ENCODE peak calls at places on chromosomes 12 and 14, in nine cellular contexts. One of them, this sample, is unnamed.
A peak's percentile ranks its signal among the peaks of the same experiment; 100 is the strongest.

GRCh38 chr14:60094306-60094897 is 2.7 kb downstream of the PCNX4 start:
- DNase-seq in nephron progenitor cell: peak; percentile 6
- DNase-seq in A549: peak; percentile 16
- DNase-seq in activated T-helper 1 cell treated with anti-CD3 and anti-CD28 coated beads, Interleukin-2, amount 50 U/mL, for 16 hours: no peak
- DNase-seq in stimulated activated CD4-positive, alpha-beta T cell treated with anti-CD3 and anti-CD28 coated beads, Interleukin-1b, Interleukin-23, amount 100 ng/mL, for 24 hours: no peak
- DNase-seq in heart right ventricle: peak; percentile 13
- DNase-seq in IMR-90: peak; percentile 70
- DNase-seq in NCI-H774: no peak
- DNase-seq in NCI-H510A treated with DMSO at 0.1 percent for 48 hours: no peak
- DNase-seq in this sample: peak; percentile 90

GRCh38 chr14:25908707-25909106 is 689.1 kb downstream of the NOVA1 start:
- DNase-seq in nephron progenitor cell: no peak
- DNase-seq in A549: no peak
- DNase-seq in activated T-helper 1 cell treated with anti-CD3 and anti-CD28 coated beads, Interleukin-2, amount 50 U/mL, for 16 hours: no peak
- DNase-seq in stimulated activated CD4-positive, alpha-beta T cell treated with anti-CD3 and anti-CD28 coated beads, Interleukin-1b, Interleukin-23, amount 100 ng/mL, for 24 hours: no peak
- DNase-seq in heart right ventricle: no peak
- DNase-seq in IMR-90: no peak
- DNase-seq in NCI-H774: no peak
- DNase-seq in NCI-H510A treated with DMSO at 0.1 percent for 48 hours: no peak
- DNase-seq in this sample: no peak

GRCh38 chr14:89657014-89657413 is 240.0 kb upstream of the FOXN3 start:
- DNase-seq in nephron progenitor cell: no peak
- DNase-seq in A549: no peak
- DNase-seq in activated T-helper 1 cell treated with anti-CD3 and anti-CD28 coated beads, Interleukin-2, amount 50 U/mL, for 16 hours: no peak
- DNase-seq in stimulated activated CD4-positive, alpha-beta T cell treated with anti-CD3 and anti-CD28 coated beads, Interleukin-1b, Interleukin-23, amount 100 ng/mL, for 24 hours: no peak
- DNase-seq in heart right ventricle: no peak
- DNase-seq in IMR-90: no peak
- DNase-seq in NCI-H774: no peak
- DNase-seq in NCI-H510A treated with DMSO at 0.1 percent for 48 hours: no peak
- DNase-seq in this sample: no peak

GRCh38 chr12:4178424-4179184 is 95.0 kb upstream of the CCND2 start:
- DNase-seq in nephron progenitor cell: no peak
- DNase-seq in A549: no peak
- DNase-seq in activated T-helper 1 cell treated with anti-CD3 and anti-CD28 coated beads, Interleukin-2, amount 50 U/mL, for 16 hours: no peak
- DNase-seq in stimulated activated CD4-positive, alpha-beta T cell treated with anti-CD3 and anti-CD28 coated beads, Interleukin-1b, Interleukin-23, amount 100 ng/mL, for 24 hours: no peak
- DNase-seq in heart right ventricle: no peak
- DNase-seq in IMR-90: no peak
- DNase-seq in NCI-H774: no peak
- DNase-seq in NCI-H510A treated with DMSO at 0.1 percent for 48 hours: no peak
- DNase-seq in this sample: peak; percentile 13

GRCh38 chr14:89773151-89773550 is 181.4 kb downstream of the EFCAB11 start:
- DNase-seq in nephron progenitor cell: no peak
- DNase-seq in A549: no peak
- DNase-seq in activated T-helper 1 cell treated with anti-CD3 and anti-CD28 coated beads, Interleukin-2, amount 50 U/mL, for 16 hours: no peak
- DNase-seq in stimulated activated CD4-positive, alpha-beta T cell treated with anti-CD3 and anti-CD28 coated beads, Interleukin-1b, Interleukin-23, amount 100 ng/mL, for 24 hours: no peak
- DNase-seq in heart right ventricle: no peak
- DNase-seq in IMR-90: no peak
- DNase-seq in NCI-H774: no peak
- DNase-seq in NCI-H510A treated with DMSO at 0.1 percent for 48 hours: peak; percentile 60
- DNase-seq in this sample: no peak

GRCh38 chr12:30278401-30278800 is 417.3 kb downstream of the IPO8 start:
- DNase-seq in nephron progenitor cell: no peak
- DNase-seq in A549: no peak
- DNase-seq in activated T-helper 1 cell treated with anti-CD3 and anti-CD28 coated beads, Interleukin-2, amount 50 U/mL, for 16 hours: no peak
- DNase-seq in stimulated activated CD4-positive, alpha-beta T cell treated with anti-CD3 and anti-CD28 coated beads, Interleukin-1b, Interleukin-23, amount 100 ng/mL, for 24 hours: no peak
- DNase-seq in heart right ventricle: no peak
- DNase-seq in IMR-90: no peak
- DNase-seq in NCI-H774: no peak
- DNase-seq in NCI-H510A treated with DMSO at 0.1 percent for 48 hours: no peak
- DNase-seq in this sample: no peak

GRCh38 chr12:20367731-20368652 is at the start of gene PDE3A:
- DNase-seq in nephron progenitor cell: peak; percentile 75
- DNase-seq in A549: peak; percentile 79
- DNase-seq in activated T-helper 1 cell treated with anti-CD3 and anti-CD28 coated beads, Interleukin-2, amount 50 U/mL, for 16 hours: no peak
- DNase-seq in stimulated activated CD4-positive, alpha-beta T cell treated with anti-CD3 and anti-CD28 coated beads, Interleukin-1b, Interleukin-23, amount 100 ng/mL, for 24 hours: no peak
- DNase-seq in heart right ventricle: peak; percentile 74
- DNase-seq in IMR-90: peak; percentile 73
- DNase-seq in NCI-H774: no peak
- DNase-seq in NCI-H510A treated with DMSO at 0.1 percent for 48 hours: peak; percentile 10
- DNase-seq in this sample: peak; percentile 57

GRCh38 chr14:22483863-22484593 is 105.0 kb downstream of the DAD1 start:
- DNase-seq in nephron progenitor cell: no peak
- DNase-seq in A549: no peak
- DNase-seq in activated T-helper 1 cell treated with anti-CD3 and anti-CD28 coated beads, Interleukin-2, amount 50 U/mL, for 16 hours: no peak
- DNase-seq in stimulated activated CD4-positive, alpha-beta T cell treated with anti-CD3 and anti-CD28 coated beads, Interleukin-1b, Interleukin-23, amount 100 ng/mL, for 24 hours: no peak
- DNase-seq in heart right ventricle: no peak
- DNase-seq in IMR-90: no peak
- DNase-seq in NCI-H774: no peak
- DNase-seq in NCI-H510A treated with DMSO at 0.1 percent for 48 hours: no peak
- DNase-seq in this sample: no peak

GRCh38 chr12:84741727-84742126 is 170.9 kb downstream of the SLC6A15 start:
- DNase-seq in nephron progenitor cell: no peak
- DNase-seq in A549: no peak
- DNase-seq in activated T-helper 1 cell treated with anti-CD3 and anti-CD28 coated beads, Interleukin-2, amount 50 U/mL, for 16 hours: no peak
- DNase-seq in stimulated activated CD4-positive, alpha-beta T cell treated with anti-CD3 and anti-CD28 coated beads, Interleukin-1b, Interleukin-23, amount 100 ng/mL, for 24 hours: no peak
- DNase-seq in heart right ventricle: no peak
- DNase-seq in IMR-90: no peak
- DNase-seq in NCI-H774: no peak
- DNase-seq in NCI-H510A treated with DMSO at 0.1 percent for 48 hours: no peak
- DNase-seq in this sample: no peak

GRCh38 chr12:51921017-51921725 is 13.9 kb downstream of the ACVRL1 start:
- DNase-seq in nephron progenitor cell: peak; percentile 65
- DNase-seq in A549: no peak
- DNase-seq in activated T-helper 1 cell treated with anti-CD3 and anti-CD28 coated beads, Interleukin-2, amount 50 U/mL, for 16 hours: no peak
- DNase-seq in stimulated activated CD4-positive, alpha-beta T cell treated with anti-CD3 and anti-CD28 coated beads, Interleukin-1b, Interleukin-23, amount 100 ng/mL, for 24 hours: no peak
- DNase-seq in heart right ventricle: no peak
- DNase-seq in IMR-90: no peak
- DNase-seq in NCI-H774: no peak
- DNase-seq in NCI-H510A treated with DMSO at 0.1 percent for 48 hours: no peak
- DNase-seq in this sample: no peak

GRCh38 chr12:31035944-31036665 is 37.6 kb upstream of the DDX11 start:
- DNase-seq in nephron progenitor cell: no peak
- DNase-seq in A549: no peak
- DNase-seq in activated T-helper 1 cell treated with anti-CD3 and anti-CD28 coated beads, Interleukin-2, amount 50 U/mL, for 16 hours: no peak
- DNase-seq in stimulated activated CD4-positive, alpha-beta T cell treated with anti-CD3 and anti-CD28 coated beads, Interleukin-1b, Interleukin-23, amount 100 ng/mL, for 24 hours: no peak
- DNase-seq in heart right ventricle: no peak
- DNase-seq in IMR-90: peak; percentile 18
- DNase-seq in NCI-H774: no peak
- DNase-seq in NCI-H510A treated with DMSO at 0.1 percent for 48 hours: no peak
- DNase-seq in this sample: peak; percentile 22

GRCh38 chr14:71071042-71071441 is 163.8 kb downstream of the PCNX1 start:
- DNase-seq in nephron progenitor cell: no peak
- DNase-seq in A549: no peak
- DNase-seq in activated T-helper 1 cell treated with anti-CD3 and anti-CD28 coated beads, Interleukin-2, amount 50 U/mL, for 16 hours: no peak
- DNase-seq in stimulated activated CD4-positive, alpha-beta T cell treated with anti-CD3 and anti-CD28 coated beads, Interleukin-1b, Interleukin-23, amount 100 ng/mL, for 24 hours: no peak
- DNase-seq in heart right ventricle: no peak
- DNase-seq in IMR-90: no peak
- DNase-seq in NCI-H774: no peak
- DNase-seq in NCI-H510A treated with DMSO at 0.1 percent for 48 hours: no peak
- DNase-seq in this sample: no peak

GRCh38 chr14:100416921-100417451 is 93.8 kb downstream of the SLC25A47 start:
- DNase-seq in nephron progenitor cell: no peak
- DNase-seq in A549: peak; percentile 57
- DNase-seq in activated T-helper 1 cell treated with anti-CD3 and anti-CD28 coated beads, Interleukin-2, amount 50 U/mL, for 16 hours: no peak
- DNase-seq in stimulated activated CD4-positive, alpha-beta T cell treated with anti-CD3 and anti-CD28 coated beads, Interleukin-1b, Interleukin-23, amount 100 ng/mL, for 24 hours: no peak
- DNase-seq in heart right ventricle: no peak
- DNase-seq in IMR-90: peak; percentile 83
- DNase-seq in NCI-H774: no peak
- DNase-seq in NCI-H510A treated with DMSO at 0.1 percent for 48 hours: no peak
- DNase-seq in this sample: peak; percentile 94

GRCh38 chr12:64059685-64060084 is 162.4 kb downstream of the KICS2 start:
- DNase-seq in nephron progenitor cell: no peak
- DNase-seq in A549: no peak
- DNase-seq in activated T-helper 1 cell treated with anti-CD3 and anti-CD28 coated beads, Interleukin-2, amount 50 U/mL, for 16 hours: no peak
- DNase-seq in stimulated activated CD4-positive, alpha-beta T cell treated with anti-CD3 and anti-CD28 coated beads, Interleukin-1b, Interleukin-23, amount 100 ng/mL, for 24 hours: no peak
- DNase-seq in heart right ventricle: no peak
- DNase-seq in IMR-90: no peak
- DNase-seq in NCI-H774: no peak
- DNase-seq in NCI-H510A treated with DMSO at 0.1 percent for 48 hours: no peak
- DNase-seq in this sample: peak; percentile 10

GRCh38 chr14:105471823-105472495 is 2.7 kb upstream of the CRIP2 start:
- DNase-seq in nephron progenitor cell: no peak
- DNase-seq in A549: no peak
- DNase-seq in activated T-helper 1 cell treated with anti-CD3 and anti-CD28 coated beads, Interleukin-2, amount 50 U/mL, for 16 hours: no peak
- DNase-seq in stimulated activated CD4-positive, alpha-beta T cell treated with anti-CD3 and anti-CD28 coated beads, Interleukin-1b, Interleukin-23, amount 100 ng/mL, for 24 hours: no peak
- DNase-seq in heart right ventricle: peak; percentile 68
- DNase-seq in IMR-90: no peak
- DNase-seq in NCI-H774: no peak
- DNase-seq in NCI-H510A treated with DMSO at 0.1 percent for 48 hours: no peak
- DNase-seq in this sample: no peak

GRCh38 chr14:36996133-36996856 is 176.1 kb downstream of the SLC25A21 start:
- DNase-seq in nephron progenitor cell: no peak
- DNase-seq in A549: peak; percentile 59
- DNase-seq in activated T-helper 1 cell treated with anti-CD3 and anti-CD28 coated beads, Interleukin-2, amount 50 U/mL, for 16 hours: no peak
- DNase-seq in stimulated activated CD4-positive, alpha-beta T cell treated with anti-CD3 and anti-CD28 coated beads, Interleukin-1b, Interleukin-23, amount 100 ng/mL, for 24 hours: no peak
- DNase-seq in heart right ventricle: no peak
- DNase-seq in IMR-90: peak; percentile 68
- DNase-seq in NCI-H774: no peak
- DNase-seq in NCI-H510A treated with DMSO at 0.1 percent for 48 hours: no peak
- DNase-seq in this sample: peak; percentile 67

GRCh38 chr14:22432348-22432976 is 156.6 kb downstream of the DAD1 start:
- DNase-seq in nephron progenitor cell: no peak
- DNase-seq in A549: peak; percentile 77
- DNase-seq in activated T-helper 1 cell treated with anti-CD3 and anti-CD28 coated beads, Interleukin-2, amount 50 U/mL, for 16 hours: no peak
- DNase-seq in stimulated activated CD4-positive, alpha-beta T cell treated with anti-CD3 and anti-CD28 coated beads, Interleukin-1b, Interleukin-23, amount 100 ng/mL, for 24 hours: no peak
- DNase-seq in heart right ventricle: peak; percentile 66
- DNase-seq in IMR-90: peak; percentile 84
- DNase-seq in NCI-H774: no peak
- DNase-seq in NCI-H510A treated with DMSO at 0.1 percent for 48 hours: no peak
- DNase-seq in this sample: peak; percentile 82

GRCh38 chr14:61438860-61439765 is 117.7 kb downstream of the PRKCH start:
- DNase-seq in nephron progenitor cell: no peak
- DNase-seq in A549: peak; percentile 76
- DNase-seq in activated T-helper 1 cell treated with anti-CD3 and anti-CD28 coated beads, Interleukin-2, amount 50 U/mL, for 16 hours: no peak
- DNase-seq in stimulated activated CD4-positive, alpha-beta T cell treated with anti-CD3 and anti-CD28 coated beads, Interleukin-1b, Interleukin-23, amount 100 ng/mL, for 24 hours: no peak
- DNase-seq in heart right ventricle: peak; percentile 45
- DNase-seq in IMR-90: peak; percentile 57
- DNase-seq in NCI-H774: no peak
- DNase-seq in NCI-H510A treated with DMSO at 0.1 percent for 48 hours: no peak
- DNase-seq in this sample: peak; percentile 8

GRCh38 chr12:116950628-116951325 is 40.0 kb downstream of the FBXW8 start:
- DNase-seq in nephron progenitor cell: no peak
- DNase-seq in A549: no peak
- DNase-seq in activated T-helper 1 cell treated with anti-CD3 and anti-CD28 coated beads, Interleukin-2, amount 50 U/mL, for 16 hours: no peak
- DNase-seq in stimulated activated CD4-positive, alpha-beta T cell treated with anti-CD3 and anti-CD28 coated beads, Interleukin-1b, Interleukin-23, amount 100 ng/mL, for 24 hours: no peak
- DNase-seq in heart right ventricle: no peak
- DNase-seq in IMR-90: no peak
- DNase-seq in NCI-H774: no peak
- DNase-seq in NCI-H510A treated with DMSO at 0.1 percent for 48 hours: no peak
- DNase-seq in this sample: no peak

GRCh38 chr14:100900837-100901390 is 2.6 kb downstream of the RTL1 start:
- DNase-seq in nephron progenitor cell: peak; percentile 78
- DNase-seq in A549: peak; percentile 54
- DNase-seq in activated T-helper 1 cell treated with anti-CD3 and anti-CD28 coated beads, Interleukin-2, amount 50 U/mL, for 16 hours: no peak
- DNase-seq in stimulated activated CD4-positive, alpha-beta T cell treated with anti-CD3 and anti-CD28 coated beads, Interleukin-1b, Interleukin-23, amount 100 ng/mL, for 24 hours: no peak
- DNase-seq in heart right ventricle: no peak
- DNase-seq in IMR-90: no peak
- DNase-seq in NCI-H774: peak; percentile 1
- DNase-seq in NCI-H510A treated with DMSO at 0.1 percent for 48 hours: peak; percentile 86
- DNase-seq in this sample: no peak

GRCh38 chr12:6708968-6709394 is 8.4 kb upstream of the PIANP start:
- DNase-seq in nephron progenitor cell: no peak
- DNase-seq in A549: no peak
- DNase-seq in activated T-helper 1 cell treated with anti-CD3 and anti-CD28 coated beads, Interleukin-2, amount 50 U/mL, for 16 hours: no peak
- DNase-seq in stimulated activated CD4-positive, alpha-beta T cell treated with anti-CD3 and anti-CD28 coated beads, Interleukin-1b, Interleukin-23, amount 100 ng/mL, for 24 hours: no peak
- DNase-seq in heart right ventricle: no peak
- DNase-seq in IMR-90: no peak
- DNase-seq in NCI-H774: no peak
- DNase-seq in NCI-H510A treated with DMSO at 0.1 percent for 48 hours: no peak
- DNase-seq in this sample: no peak

GRCh38 chr12:126588586-126589249 is 1523.5 kb downstream of the AACS start:
- DNase-seq in nephron progenitor cell: no peak
- DNase-seq in A549: no peak
- DNase-seq in activated T-helper 1 cell treated with anti-CD3 and anti-CD28 coated beads, Interleukin-2, amount 50 U/mL, for 16 hours: no peak
- DNase-seq in stimulated activated CD4-positive, alpha-beta T cell treated with anti-CD3 and anti-CD28 coated beads, Interleukin-1b, Interleukin-23, amount 100 ng/mL, for 24 hours: peak; percentile 14
- DNase-seq in heart right ventricle: no peak
- DNase-seq in IMR-90: no peak
- DNase-seq in NCI-H774: no peak
- DNase-seq in NCI-H510A treated with DMSO at 0.1 percent for 48 hours: no peak
- DNase-seq in this sample: no peak

GRCh38 chr12:71439613-71440392 is at the start of gene LGR5:
- DNase-seq in nephron progenitor cell: peak; percentile 83
- DNase-seq in A549: peak; percentile 18
- DNase-seq in activated T-helper 1 cell treated with anti-CD3 and anti-CD28 coated beads, Interleukin-2, amount 50 U/mL, for 16 hours: no peak
- DNase-seq in stimulated activated CD4-positive, alpha-beta T cell treated with anti-CD3 and anti-CD28 coated beads, Interleukin-1b, Interleukin-23, amount 100 ng/mL, for 24 hours: no peak
- DNase-seq in heart right ventricle: no peak
- DNase-seq in IMR-90: peak; percentile 7
- DNase-seq in NCI-H774: peak; percentile 88
- DNase-seq in NCI-H510A treated with DMSO at 0.1 percent for 48 hours: peak; percentile 33
- DNase-seq in this sample: peak; percentile 31

GRCh38 chr12:29901585-29901984 is 117.8 kb upstream of the TMTC1 start:
- DNase-seq in nephron progenitor cell: no peak
- DNase-seq in A549: no peak
- DNase-seq in activated T-helper 1 cell treated with anti-CD3 and anti-CD28 coated beads, Interleukin-2, amount 50 U/mL, for 16 hours: no peak
- DNase-seq in stimulated activated CD4-positive, alpha-beta T cell treated with anti-CD3 and anti-CD28 coated beads, Interleukin-1b, Interleukin-23, amount 100 ng/mL, for 24 hours: no peak
- DNase-seq in heart right ventricle: no peak
- DNase-seq in IMR-90: no peak
- DNase-seq in NCI-H774: no peak
- DNase-seq in NCI-H510A treated with DMSO at 0.1 percent for 48 hours: no peak
- DNase-seq in this sample: no peak

GRCh38 chr14:53174918-53175317 is 21.8 kb upstream of the DDHD1 start:
- DNase-seq in nephron progenitor cell: no peak
- DNase-seq in A549: no peak
- DNase-seq in activated T-helper 1 cell treated with anti-CD3 and anti-CD28 coated beads, Interleukin-2, amount 50 U/mL, for 16 hours: no peak
- DNase-seq in stimulated activated CD4-positive, alpha-beta T cell treated with anti-CD3 and anti-CD28 coated beads, Interleukin-1b, Interleukin-23, amount 100 ng/mL, for 24 hours: no peak
- DNase-seq in heart right ventricle: no peak
- DNase-seq in IMR-90: no peak
- DNase-seq in NCI-H774: no peak
- DNase-seq in NCI-H510A treated with DMSO at 0.1 percent for 48 hours: no peak
- DNase-seq in this sample: no peak

GRCh38 chr12:127559349-127560040 is 707.5 kb upstream of the TMEM132C start:
- DNase-seq in nephron progenitor cell: peak; percentile 29
- DNase-seq in A549: peak; percentile 54
- DNase-seq in activated T-helper 1 cell treated with anti-CD3 and anti-CD28 coated beads, Interleukin-2, amount 50 U/mL, for 16 hours: no peak
- DNase-seq in stimulated activated CD4-positive, alpha-beta T cell treated with anti-CD3 and anti-CD28 coated beads, Interleukin-1b, Interleukin-23, amount 100 ng/mL, for 24 hours: peak; percentile 45
- DNase-seq in heart right ventricle: peak; percentile 51
- DNase-seq in IMR-90: peak; percentile 94
- DNase-seq in NCI-H774: peak; percentile 99
- DNase-seq in NCI-H510A treated with DMSO at 0.1 percent for 48 hours: peak; percentile 99
- DNase-seq in this sample: peak; percentile 98

GRCh38 chr12:75011120-75011519 is 198.5 kb downstream of the KCNC2 start:
- DNase-seq in nephron progenitor cell: peak; percentile 16
- DNase-seq in A549: no peak
- DNase-seq in activated T-helper 1 cell treated with anti-CD3 and anti-CD28 coated beads, Interleukin-2, amount 50 U/mL, for 16 hours: no peak
- DNase-seq in stimulated activated CD4-positive, alpha-beta T cell treated with anti-CD3 and anti-CD28 coated beads, Interleukin-1b, Interleukin-23, amount 100 ng/mL, for 24 hours: no peak
- DNase-seq in heart right ventricle: no peak
- DNase-seq in IMR-90: no peak
- DNase-seq in NCI-H774: no peak
- DNase-seq in NCI-H510A treated with DMSO at 0.1 percent for 48 hours: no peak
- DNase-seq in this sample: peak; percentile 30

GRCh38 chr14:102777711-102778615 is 714 bp downstream of the TRAF3 start:
- DNase-seq in nephron progenitor cell: peak; percentile 41
- DNase-seq in A549: no peak
- DNase-seq in activated T-helper 1 cell treated with anti-CD3 and anti-CD28 coated beads, Interleukin-2, amount 50 U/mL, for 16 hours: no peak
- DNase-seq in stimulated activated CD4-positive, alpha-beta T cell treated with anti-CD3 and anti-CD28 coated beads, Interleukin-1b, Interleukin-23, amount 100 ng/mL, for 24 hours: no peak
- DNase-seq in heart right ventricle: no peak
- DNase-seq in IMR-90: peak; percentile 47
- DNase-seq in NCI-H774: no peak
- DNase-seq in NCI-H510A treated with DMSO at 0.1 percent for 48 hours: peak; percentile 15
- DNase-seq in this sample: peak; percentile 36

GRCh38 chr12:42760550-42760949 is 171.0 kb upstream of the PRICKLE1 start:
- DNase-seq in nephron progenitor cell: no peak
- DNase-seq in A549: no peak
- DNase-seq in activated T-helper 1 cell treated with anti-CD3 and anti-CD28 coated beads, Interleukin-2, amount 50 U/mL, for 16 hours: no peak
- DNase-seq in stimulated activated CD4-positive, alpha-beta T cell treated with anti-CD3 and anti-CD28 coated beads, Interleukin-1b, Interleukin-23, amount 100 ng/mL, for 24 hours: no peak
- DNase-seq in heart right ventricle: no peak
- DNase-seq in IMR-90: no peak
- DNase-seq in NCI-H774: no peak
- DNase-seq in NCI-H510A treated with DMSO at 0.1 percent for 48 hours: no peak
- DNase-seq in this sample: no peak

GRCh38 chr12:105765053-105766019 is 373.4 kb downstream of the NUAK1 start:
- DNase-seq in nephron progenitor cell: no peak
- DNase-seq in A549: no peak
- DNase-seq in activated T-helper 1 cell treated with anti-CD3 and anti-CD28 coated beads, Interleukin-2, amount 50 U/mL, for 16 hours: no peak
- DNase-seq in stimulated activated CD4-positive, alpha-beta T cell treated with anti-CD3 and anti-CD28 coated beads, Interleukin-1b, Interleukin-23, amount 100 ng/mL, for 24 hours: no peak
- DNase-seq in heart right ventricle: no peak
- DNase-seq in IMR-90: no peak
- DNase-seq in NCI-H774: no peak
- DNase-seq in NCI-H510A treated with DMSO at 0.1 percent for 48 hours: no peak
- DNase-seq in this sample: no peak

GRCh38 chr12:128660532-128661215 is 163.1 kb downstream of the SLC15A4 start:
- DNase-seq in nephron progenitor cell: no peak
- DNase-seq in A549: no peak
- DNase-seq in activated T-helper 1 cell treated with anti-CD3 and anti-CD28 coated beads, Interleukin-2, amount 50 U/mL, for 16 hours: no peak
- DNase-seq in stimulated activated CD4-positive, alpha-beta T cell treated with anti-CD3 and anti-CD28 coated beads, Interleukin-1b, Interleukin-23, amount 100 ng/mL, for 24 hours: no peak
- DNase-seq in heart right ventricle: no peak
- DNase-seq in IMR-90: no peak
- DNase-seq in NCI-H774: no peak
- DNase-seq in NCI-H510A treated with DMSO at 0.1 percent for 48 hours: no peak
- DNase-seq in this sample: no peak

This sample was measured in ELR.